ENCODE peak calls at places on chromosomes 3 and 15, in nine cellular contexts. A, U, F, S, D, B, X, Q and J are unnamed samples.
A peak's percentile ranks its signal among the peaks of the same experiment; 100 is the strongest.

GRCh38 chr3:12663311-12663935 is 494 bp downstream of the RAF1 start:
- DNase-seq in A (peak; percentile 34), D (peak; percentile 52), S (no peak), U (peak; percentile 73), B (peak; percentile 49), X (peak; percentile 40), Q (peak; percentile 13), F (peak; percentile 71), J (no peak)

GRCh38 chr3:125179528-125180240 is 32.9 kb downstream of the SLC12A8 start:
- DNase-seq in A (no peak), B (no peak), U (no peak), X (no peak), D (no peak), Q (no peak), F (no peak), S (no peak), J (no peak)

GRCh38 chr15:34682673-34683072 is 72.1 kb downstream of the GJD2 start:
- DNase-seq in B (peak; percentile 76), D (no peak), Q (peak; percentile 92), U (no peak), S (no peak), X (peak; percentile 97), A (no peak), F (no peak), J (peak; percentile 48)

GRCh38 chr3:195751584-195751983 is 30.8 kb downstream of the MUC20 start:
- DNase-seq in X (no peak), F (no peak), B (no peak), U (no peak), A (no peak), Q (no peak), D (no peak), S (no peak), J (no peak)

GRCh38 chr3:194333212-194333980 is 17.7 kb downstream of the CPN2 start:
- DNase-seq in B (peak; percentile 97), F (peak; percentile 91), D (peak; percentile 88), U (peak; percentile 93), A (peak; percentile 85), X (peak; percentile 94), Q (peak; percentile 64), S (peak; percentile 93), J (peak; percentile 86)

GRCh38 chr3:99483841-99484240 is 154.6 kb upstream of the COL8A1 start:
- DNase-seq in B (no peak), U (no peak), A (no peak), Q (no peak), S (no peak), X (no peak), F (no peak), D (no peak), J (no peak)

GRCh38 chr3:97952280-97952679 is 20.0 kb downstream of the RIOX2 start:
- DNase-seq in X (peak; percentile 51), S (no peak), B (peak; percentile 78), F (peak; percentile 60), Q (no peak), D (no peak), U (no peak), A (no peak), J (no peak)

GRCh38 chr3:133472242-133472641 is 72.4 kb downstream of the BFSP2 start:
- DNase-seq in A (no peak), U (no peak), S (no peak), D (peak; percentile 43), B (no peak), Q (peak; percentile 28), X (peak; percentile 23), F (no peak), J (no peak)

GRCh38 chr3:158771577-158771976 is 30.3 kb upstream of the MFSD1 start:
- DNase-seq in Q (no peak), F (no peak), U (no peak), X (no peak), S (no peak), A (no peak), B (no peak), D (no peak), J (no peak)

GRCh38 chr3:125148836-125149235 is 63.7 kb downstream of the SLC12A8 start:
- DNase-seq in Q (no peak), S (peak; percentile 67), B (no peak), A (no peak), X (peak; percentile 58), D (peak; percentile 73), U (no peak), F (peak; percentile 75), J (peak; percentile 35)

GRCh38 chr3:8784676-8785435 is 15.4 kb upstream of the OXTR start:
- DNase-seq in S (no peak), D (no peak), U (no peak), Q (no peak), F (no peak), X (no peak), B (no peak), A (no peak), J (peak; percentile 64)

GRCh38 chr3:5264896-5265770 is 77.6 kb downstream of the EDEM1 start:
- DNase-seq in B (no peak), S (no peak), Q (no peak), A (no peak), X (no peak), F (no peak), D (no peak), U (no peak), J (no peak)

GRCh38 chr15:89105147-89105546 is 16.9 kb downstream of the ABHD2 start:
- DNase-seq in X (peak; percentile 79), U (no peak), S (no peak), A (no peak), Q (peak; percentile 79), B (peak; percentile 81), D (no peak), F (no peak), J (peak; percentile 95)

GRCh38 chr3:188539631-188540194 is 385.8 kb downstream of the LPP start:
- DNase-seq in X (no peak), F (no peak), Q (no peak), U (no peak), B (no peak), S (no peak), A (no peak), D (no peak), J (no peak)

GRCh38 chr3:97823503-97824004 is 1.7 kb downstream of the CRYBG3 start:
- DNase-seq in A (no peak), Q (no peak), F (no peak), U (no peak), D (peak; percentile 44), X (no peak), S (peak; percentile 12), B (no peak), J (no peak)

GRCh38 chr15:74775132-74775562 is 6.7 kb upstream of the CSK start:
- DNase-seq in U (peak; percentile 39), F (no peak), Q (no peak), B (no peak), S (peak; percentile 72), X (no peak), D (no peak), A (no peak), J (no peak)

GRCh38 chr3:49465269-49466034 is 4.6 kb upstream of the DAG1 start:
- DNase-seq in X (no peak), S (no peak), B (peak; percentile 66), A (no peak), F (peak; percentile 75), D (peak; percentile 37), Q (no peak), U (no peak), J (no peak)

GRCh38 chr3:57691411-57692133 is 1.3 kb downstream of the DENND6A start:
- DNase-seq in D (no peak), A (no peak), B (no peak), F (no peak), S (no peak), Q (no peak), U (no peak), X (no peak), J (peak; percentile 17)

GRCh38 chr3:150359381-150359780 is 48.7 kb upstream of the TSC22D2 start:
- DNase-seq in X (no peak), U (no peak), B (no peak), A (no peak), F (no peak), D (no peak), Q (no peak), S (no peak), J (peak; percentile 36)

GRCh38 chr15:46039703-46040102 is 404.9 kb downstream of the SQOR start:
- DNase-seq in Q (no peak), S (no peak), X (no peak), D (no peak), A (no peak), U (no peak), B (no peak), F (no peak), J (no peak)

GRCh38 chr3:116561529-116561928 is 116.2 kb upstream of the LSAMP start:
- DNase-seq in X (no peak), B (no peak), U (no peak), S (no peak), Q (no peak), F (no peak), D (no peak), A (no peak), J (no peak)
- TF ChIP-seq CTCF in X (no peak), B (no peak), U (no peak), S (no peak), Q (no peak), F (no peak), D (no peak), A (no peak), J (no peak)

GRCh38 chr3:46681387-46681786 is 12.1 kb downstream of the ALS2CL start:
- DNase-seq in U (no peak), F (no peak), S (no peak), A (no peak), Q (no peak), D (peak; percentile 28), B (no peak), X (no peak), J (no peak)
- TF ChIP-seq CTCF in U (no peak), F (no peak), S (no peak), A (no peak), Q (no peak), D (no peak), B (no peak), X (no peak), J (no peak)

DNA sequence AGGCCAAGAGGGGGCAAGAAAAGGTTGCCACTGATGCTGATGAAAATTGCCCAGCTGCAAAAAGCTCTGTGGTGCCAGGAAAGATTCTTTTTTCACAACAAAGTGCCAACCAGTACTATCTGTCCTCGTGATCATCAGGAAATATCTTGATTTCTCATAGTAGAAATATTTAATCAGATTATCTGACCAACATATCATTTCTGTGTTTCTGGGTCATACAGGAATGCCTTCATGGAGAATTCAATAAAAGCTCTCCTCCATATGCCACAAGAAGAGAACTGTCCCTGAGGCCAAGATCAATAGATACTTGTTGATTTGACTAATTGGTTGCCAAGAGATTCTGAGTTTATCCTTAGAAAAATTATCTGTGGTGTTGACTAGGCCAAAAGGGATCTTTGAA is 63.5 kb downstream of the FSIP1 start:
- DNase-seq in Q (no peak), S (no peak), A (no peak), D (no peak), U (no peak), X (no peak), B (no peak), F (no peak), J (no peak)
- TF ChIP-seq CTCF in Q (no peak), S (no peak), A (no peak), D (no peak), U (no peak), X (no peak), B (no peak), F (no peak), J (no peak)

DNA sequence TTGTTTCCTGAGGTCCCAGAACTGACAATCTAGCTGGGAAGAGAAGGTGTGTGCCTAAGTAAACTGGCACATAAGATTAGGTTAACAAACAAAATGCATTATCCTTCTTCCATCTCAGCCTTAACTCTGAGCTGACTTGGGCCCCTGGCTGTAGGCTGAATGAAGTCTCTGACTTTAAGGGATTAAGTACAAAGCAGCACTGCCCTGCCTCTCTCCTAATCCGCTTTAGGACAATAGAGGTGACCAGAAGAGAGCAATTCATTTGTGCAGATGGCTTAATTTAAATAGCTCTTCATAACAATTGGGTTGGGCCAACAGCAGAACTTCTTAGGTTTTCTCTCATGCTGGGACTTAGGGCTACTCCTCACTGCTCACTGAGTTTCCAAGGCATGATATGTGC is 181.6 kb upstream of the SOX14 start:
- DNase-seq in F (no peak), S (no peak), X (no peak), U (no peak), D (no peak), A (no peak), B (no peak), Q (no peak), J (no peak)
- TF ChIP-seq CTCF in F (no peak), S (no peak), X (no peak), U (no peak), D (no peak), A (no peak), B (no peak), Q (no peak), J (no peak)